ENCODE peak calls at places on chromosomes 16 and 17, in nine cellular contexts. J is HepG2, Y is HL-60, B is Panc1, H is HCT116, F is prostate gland, M is breast epithelium, U is transverse colon, X is GM23338. K is an unnamed sample.

GRCh38 chr16:85107532-85107931 is 4.7 kb downstream of the CIBAR2 start:
- DNase-seq in F (no peak), Y (no peak), X (no peak), B (no peak), U (no peak), M (no peak), J (no peak), H (no peak), K (no peak)

GRCh38 chr17:63697341-63698286 is 2.3 kb downstream of the LIMD2 start:
- DNase-seq in U (peak), B (no peak), J (peak), M (no peak), F (no peak), Y (no peak), H (peak), X (peak), K (peak)

GRCh38 chr16:17647879-17648649 is 177.3 kb upstream of the XYLT1 start:
- DNase-seq in Y (no peak), X (no peak), H (no peak), U (no peak), F (no peak), B (no peak), M (no peak), J (no peak), K (no peak)

GRCh38 chr16:67917852-67918236 is 13.8 kb downstream of the CTRL start:
- DNase-seq in B (peak), U (no peak), M (no peak), J (peak), F (no peak), X (no peak), Y (no peak), H (peak), K (no peak)

GRCh38 chr17:36148559-36149295 is 27.7 kb downstream of the TBC1D3B start:
- DNase-seq in X (peak), U (peak), M (peak), J (peak), B (peak), Y (peak), F (peak), H (peak), K (peak)

GRCh38 chr17:58747674-58748073 is 8.0 kb upstream of the PPM1E start:
- DNase-seq in X (no peak), Y (no peak), H (no peak), M (no peak), J (no peak), F (no peak), U (no peak), B (no peak), K (no peak)

GRCh38 chr16:2715064-2715463 is 5.0 kb downstream of the PRSS27 start:
- DNase-seq in H (no peak), J (no peak), U (no peak), F (no peak), B (no peak), X (peak), M (no peak), Y (no peak), K (no peak)

GRCh38 chr17:65485388-65486299 is 75.8 kb downstream of the AXIN2 start:
- DNase-seq in J (no peak), Y (no peak), X (no peak), B (no peak), M (peak), H (no peak), U (no peak), F (no peak), K (no peak)

GRCh38 chr17:50629902-50630301 is 4.8 kb upstream of the ABCC3 start:
- DNase-seq in B (no peak), M (no peak), H (no peak), X (no peak), J (no peak), U (no peak), F (no peak), Y (no peak), K (no peak)

GRCh38 chr16:14289692-14290340 is 218.7 kb downstream of the MRTFB start:
- DNase-seq in F (no peak), J (peak), M (no peak), U (no peak), X (peak), Y (no peak), H (peak), B (no peak), K (peak)

GRCh38 chr17:71987634-71988033 is 133.2 kb upstream of the SOX9 start:
- DNase-seq in B (no peak), M (no peak), U (no peak), H (no peak), X (no peak), J (no peak), F (no peak), Y (no peak), K (no peak)

GRCh38 chr17:3976675-3977171 is 12.5 kb upstream of the ATP2A3 start:
- DNase-seq in J (no peak), U (peak), X (no peak), M (peak), F (peak), B (no peak), Y (no peak), H (no peak), K (peak)

GRCh38 chr17:82236142-82236971 is 7.5 kb downstream of the SLC16A3 start:
- DNase-seq in B (no peak), Y (peak), J (peak), U (peak), H (no peak), X (peak), M (no peak), F (no peak), K (peak)

GRCh38 chr16:15958703-15959348 is 9.4 kb downstream of the ABCC1 start:
- DNase-seq in M (no peak), B (no peak), F (no peak), H (no peak), U (no peak), Y (no peak), X (no peak), J (no peak), K (no peak)

GRCh38 chr16:55672471-55672870 is 16.7 kb downstream of the SLC6A2 start:
- DNase-seq in M (no peak), J (no peak), X (no peak), H (no peak), U (no peak), B (no peak), Y (no peak), F (no peak), K (no peak)

GRCh38 chr16:84555418-84556196 is 51.1 kb upstream of the MEAK7 start:
- DNase-seq in X (peak), M (no peak), F (no peak), B (no peak), U (no peak), J (no peak), Y (no peak), H (no peak), K (no peak)

GRCh38 chr16:85757341-85757822 is 6.5 kb upstream of the C16orf74 start:
- DNase-seq in B (no peak), H (no peak), X (no peak), F (no peak), M (no peak), U (no peak), J (no peak), Y (no peak), K (no peak)

GRCh38 chr17:27559996-27560481 is 70.9 kb upstream of the LGALS9 start:
- DNase-seq in M (no peak), Y (no peak), X (no peak), J (no peak), H (no peak), U (peak), F (no peak), B (no peak), K (peak)

GRCh38 chr17:5793157-5793556 is 208.8 kb upstream of the NLRP1 start:
- DNase-seq in X (no peak), M (no peak), H (no peak), J (no peak), F (no peak), B (no peak), U (no peak), Y (no peak), K (no peak)

GRCh38 chr17:4836221-4836620 is 3.1 kb downstream of the MINK1 start:
- DNase-seq in Y (no peak), H (no peak), M (no peak), F (no peak), X (no peak), B (no peak), U (no peak), J (no peak), K (no peak)

GRCh38 chr17:75277664-75278071 is 6.6 kb upstream of the MIF4GD start:
- DNase-seq in M (no peak), Y (no peak), B (no peak), F (no peak), U (no peak), H (no peak), J (no peak), X (no peak), K (no peak)

GRCh38 chr16:71645450-71645849 is 19.5 kb downstream of the MARVELD3 start:
- DNase-seq in H (no peak), F (no peak), U (peak), X (peak), M (no peak), J (peak), Y (no peak), B (peak), K (no peak)

GRCh38 chr16:50021509-50021908 is 3.5 kb upstream of the CNEP1R1 start:
- DNase-seq in J (peak), H (no peak), U (no peak), M (no peak), B (no peak), X (peak), Y (no peak), F (no peak), K (no peak)

GRCh38 chr16:56609463-56609921 is 1.1 kb downstream of the MT2A start:
- DNase-seq in U (peak), B (no peak), M (peak), Y (no peak), H (peak), J (peak), X (no peak), F (peak), K (peak)

GRCh38 chr16:14303654-14304394 is 232.7 kb downstream of the MRTFB start:
- DNase-seq in M (no peak), H (no peak), U (peak), F (no peak), B (no peak), X (peak), Y (no peak), J (no peak), K (no peak)

GRCh38 chr17:19897901-19898300 is 30.2 kb upstream of the ULK2 start:
- DNase-seq in U (no peak), J (no peak), M (no peak), X (no peak), Y (no peak), B (no peak), F (no peak), H (peak), K (no peak)

GRCh38 chr17:27565874-27566672 is 64.9 kb upstream of the LGALS9 start:
- DNase-seq in U (no peak), H (no peak), Y (no peak), B (no peak), J (no peak), M (no peak), F (no peak), X (no peak), K (no peak)

GRCh38 chr16:30557397-30557949 is 701 bp downstream of the ZNF764 start:
- DNase-seq in U (no peak), B (no peak), X (no peak), M (no peak), Y (no peak), J (no peak), H (no peak), F (no peak), K (no peak)

GRCh38 chr17:76672270-76672851 is 28.8 kb upstream of the ST6GALNAC1 start:
- DNase-seq in M (no peak), H (no peak), J (peak), B (no peak), U (peak), Y (no peak), F (no peak), X (no peak), K (no peak)

GRCh38 chr17:7992516-7992915 is 9.9 kb upstream of the GUCY2D start:
- DNase-seq in Y (no peak), X (peak), U (no peak), H (no peak), M (no peak), J (no peak), B (no peak), F (no peak), K (no peak)

GRCh38 chr16:14007460-14007859 is 63.7 kb upstream of the MRTFB start:
- DNase-seq in X (no peak), J (no peak), H (no peak), B (no peak), Y (no peak), U (no peak), M (no peak), F (no peak), K (no peak)

GRCh38 chr16:68539704-68540370 is 746 bp downstream of the ZFP90 start:
- DNase-seq in J (no peak), X (peak), H (no peak), M (no peak), F (no peak), U (no peak), Y (no peak), B (no peak), K (no peak)

GRCh38 chr16:28139530-28139929 is 72.2 kb downstream of the XPO6 start:
- DNase-seq in B (no peak), Y (no peak), J (no peak), M (no peak), H (no peak), U (no peak), F (no peak), X (peak), K (no peak)

GRCh38 chr16:28146536-28146935 is 65.2 kb downstream of the XPO6 start:
- DNase-seq in H (no peak), F (no peak), U (no peak), M (no peak), B (no peak), Y (no peak), X (no peak), J (no peak), K (no peak)

GRCh38 chr16:28136751-28137434 is 73.4 kb upstream of the GSG1L start:
- DNase-seq in F (no peak), X (no peak), H (no peak), M (no peak), B (no peak), U (no peak), Y (no peak), J (no peak), K (no peak)

DNA sequence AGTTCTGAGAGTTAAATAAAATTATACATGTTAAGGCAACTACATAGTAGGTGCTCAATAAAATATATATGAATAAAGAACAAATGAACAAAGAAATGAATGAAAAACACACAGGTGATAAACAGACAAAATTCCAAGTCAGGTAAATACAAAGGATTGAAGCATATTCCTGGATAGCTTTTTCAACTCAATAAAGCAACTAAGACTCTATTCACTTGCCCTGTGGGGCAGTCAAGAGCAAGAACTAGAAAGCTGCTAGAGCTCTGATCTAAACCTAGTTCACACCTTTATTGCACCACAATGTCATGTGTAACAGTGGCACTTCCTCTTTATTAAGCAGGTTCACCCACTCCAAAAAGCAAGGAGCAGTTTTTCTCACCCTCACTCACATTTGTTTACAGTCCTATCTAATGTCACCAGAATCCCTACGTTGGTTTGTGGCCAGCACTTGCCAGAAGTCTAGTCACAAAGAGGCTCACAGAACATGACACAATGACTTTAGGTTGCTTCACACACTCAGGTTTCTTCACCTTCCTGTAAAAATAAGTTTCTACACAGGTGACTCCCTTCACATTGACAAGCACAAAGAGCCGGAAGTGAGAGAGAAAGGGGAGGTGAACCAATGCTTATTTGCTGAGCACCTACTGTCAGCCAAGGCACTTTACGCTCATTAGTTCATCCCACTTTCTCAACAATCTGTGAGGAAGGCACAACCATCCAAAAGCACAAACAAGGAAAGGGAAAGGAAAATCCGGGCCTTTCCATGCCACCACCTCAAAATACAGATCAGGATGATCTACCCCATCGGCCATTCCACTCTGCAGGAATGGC is 70.8 kb downstream of the XPO6 start:
- DNase-seq in M (peak), J (peak), Y (peak), U (peak), B (no peak), H (no peak), F (no peak), X (peak), K (peak)
- TF ChIP-seq CTCF in M (no peak), J (no peak), Y (no peak), U (no peak), B (no peak), H (no peak), F (no peak), X (no peak), K (no peak)

DNA sequence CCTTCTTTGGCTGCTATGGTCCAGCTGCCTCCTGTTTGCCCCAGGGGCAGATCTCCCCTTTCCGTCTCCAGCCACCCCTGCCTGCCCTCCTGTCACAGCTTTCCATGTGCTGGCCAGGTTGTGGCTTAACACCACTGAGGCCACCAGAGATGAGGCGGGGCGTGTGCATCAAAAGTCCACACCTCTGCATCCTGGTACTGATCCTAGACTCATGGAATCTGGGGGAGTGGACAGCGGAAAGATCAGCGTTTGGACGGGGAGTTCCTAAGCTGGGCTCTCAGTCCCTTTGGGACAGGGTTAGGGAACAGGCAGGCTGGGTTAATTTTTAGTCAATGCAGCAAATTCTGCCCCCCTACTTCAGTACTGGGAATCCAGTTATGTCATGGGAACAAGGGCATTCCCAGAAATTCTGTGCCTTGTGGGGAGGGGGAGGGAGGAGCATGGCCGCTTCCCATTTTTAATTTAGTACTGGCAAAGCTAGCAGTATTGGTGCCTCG is 3.9 kb downstream of the IGFBP4 start:
- DNase-seq in J (no peak), B (no peak), U (no peak), H (no peak), M (no peak), F (no peak), X (no peak), Y (no peak), K (no peak)
- H3K27ac ChIP-seq in J (no peak), B (no peak), U (peak), H (no peak), M (peak), F (peak), X (no peak), Y (no peak), K (peak)

GRCh38 chr16:11685844-11686618 is 17.8 kb downstream of the SNN start:
- DNase-seq in J (no peak), M (no peak), B (no peak), X (no peak), F (no peak), Y (no peak), H (no peak), U (no peak), K (peak)
- TF ChIP-seq POLR2AphosphoS5 in J (no peak), M (no peak), B (no peak), X (no peak), F (no peak), Y (no peak), H (no peak), U (no peak), K (no peak)

GRCh38 chr16:9256196-9256595 is 164.8 kb downstream of the HAPSTR1 start:
- DNase-seq in X (peak), H (peak), M (no peak), J (peak), Y (no peak), F (no peak), U (peak), B (no peak), K (peak)
- TF ChIP-seq CTCF in X (peak), H (peak), M (no peak), J (peak), Y (peak), F (no peak), U (peak), B (peak), K (no peak)